ENCODE peak calls at places on chromosomes 5 and 9, in seven cellular contexts. Z is left ventricle myocardium inferior, B is heart left ventricle, F is IMR-90, R is H9, H is uterus, A is heart right ventricle. V is an unnamed sample.
A peak's percentile ranks its signal among the peaks of the same experiment; 100 is the strongest.

GRCh38 chr9:98037362-98037761 is 19.2 kb upstream of the NANS start:
- DNase-seq in H (peak; percentile 43), R (no peak), A (peak; percentile 41), Z (peak; percentile 41), B (peak; percentile 47), F (peak; percentile 35), V (no peak)

GRCh38 chr9:88258587-88258986 is 120.3 kb upstream of the SPATA31C2 start:
- DNase-seq in F (no peak), B (peak; percentile 65), Z (peak; percentile 76), H (peak; percentile 32), A (peak; percentile 68), R (no peak), V (no peak)

GRCh38 chr5:15926586-15926985 is 253.0 kb downstream of the MARCHF11 start:
- DNase-seq in R (no peak), F (peak; percentile 79), Z (no peak), B (no peak), A (no peak), H (no peak), V (no peak)

GRCh38 chr5:50724-51499 is 41.1 kb upstream of the PLEKHG4B start:
- DNase-seq in H (no peak), A (no peak), R (peak; percentile 39), F (no peak), B (no peak), Z (no peak), V (peak; percentile 69)

GRCh38 chr9:76528056-76528455 is 69.1 kb downstream of the GCNT1 start:
- DNase-seq in A (no peak), B (no peak), Z (no peak), H (no peak), F (no peak), R (no peak), V (no peak)

GRCh38 chr5:15774632-15775031 is 274.7 kb downstream of the FBXL7 start:
- DNase-seq in R (no peak), H (no peak), F (no peak), Z (no peak), B (no peak), A (no peak), V (peak; percentile 61)

GRCh38 chr9:138010274-138010800 is 132.8 kb downstream of the CACNA1B start:
- DNase-seq in B (no peak), Z (no peak), H (no peak), F (no peak), R (no peak), A (no peak), V (no peak)

GRCh38 chr9:123974471-123974870 is 37.1 kb upstream of the LHX2 start:
- DNase-seq in H (no peak), R (no peak), B (no peak), A (no peak), Z (no peak), F (no peak), V (no peak)

GRCh38 chr5:16934669-16935068 is 1.4 kb downstream of the MYO10 start:
- DNase-seq in R (no peak), A (no peak), B (no peak), H (no peak), F (peak; percentile 45), Z (no peak), V (no peak)

GRCh38 chr9:85156652-85157051 is 487.1 kb downstream of the NTRK2 start:
- DNase-seq in B (no peak), H (no peak), F (no peak), A (no peak), Z (no peak), R (no peak), V (peak; percentile 63)

GRCh38 chr9:88818495-88819201 is 172.6 kb upstream of the S1PR3 start:
- DNase-seq in Z (no peak), H (no peak), A (no peak), R (peak; percentile 46), B (peak; percentile 37), F (peak; percentile 62), V (peak; percentile 78)

GRCh38 chr5:44603496-44604272 is 205.1 kb upstream of the MRPS30 start:
- DNase-seq in F (no peak), A (no peak), B (no peak), H (no peak), R (peak; percentile 68), Z (no peak), V (peak; percentile 83)

GRCh38 chr9:95270790-95271189 is 46.7 kb downstream of the FANCC start:
- DNase-seq in F (no peak), A (no peak), Z (no peak), R (no peak), B (no peak), H (no peak), V (no peak)

GRCh38 chr5:119179857-119180641 is 109.2 kb downstream of the DMXL1 start:
- DNase-seq in F (peak; percentile 52), H (no peak), Z (no peak), R (no peak), A (no peak), B (no peak), V (no peak)

GRCh38 chr9:128214571-128215490 is 11.7 kb downstream of the DNM1 start:
- DNase-seq in R (no peak), A (no peak), Z (no peak), F (no peak), H (no peak), B (no peak), V (no peak)

GRCh38 chr5:9710069-9710468 is 79.9 kb upstream of the TAS2R1 start:
- DNase-seq in H (no peak), R (no peak), F (no peak), A (no peak), Z (no peak), B (no peak), V (no peak)

GRCh38 chr5:172929371-172929838 is 29.8 kb upstream of the RPL26L1 start:
- DNase-seq in R (no peak), A (no peak), Z (no peak), F (peak; percentile 99), B (no peak), H (no peak), V (no peak)

GRCh38 chr9:76181020-76181641 is 213.1 kb downstream of the RFK start:
- DNase-seq in B (no peak), R (no peak), Z (no peak), F (peak; percentile 74), H (no peak), A (no peak), V (peak; percentile 58)

GRCh38 chr5:123845356-123846100 is 333.6 kb downstream of the CSNK1G3 start:
- DNase-seq in R (no peak), H (no peak), A (no peak), B (no peak), Z (no peak), F (no peak), V (no peak)

GRCh38 chr9:96219615-96220257 is 82.2 kb downstream of the HSD17B3 start:
- DNase-seq in F (no peak), Z (peak; percentile 39), B (peak; percentile 27), H (peak; percentile 58), R (peak; percentile 70), A (peak; percentile 58), V (peak; percentile 81)

GRCh38 chr5:58069016-58069705 is 390.7 kb downstream of the PLK2 start:
- DNase-seq in H (no peak), F (no peak), B (no peak), Z (no peak), R (no peak), A (no peak), V (no peak)

GRCh38 chr9:136984464-136985026 is 1.8 kb downstream of the LCNL1 start:
- DNase-seq in A (peak; percentile 21), R (no peak), H (no peak), B (no peak), Z (no peak), F (no peak), V (peak; percentile 70)

GRCh38 chr9:6106576-6107339 is 91.3 kb upstream of the RANBP6 start:
- DNase-seq in B (peak; percentile 15), Z (no peak), A (no peak), R (peak; percentile 57), F (peak; percentile 12), H (no peak), V (peak; percentile 73)

GRCh38 chr5:150082364-150082763 is 4.0 kb downstream of the CSF1R start:
- DNase-seq in H (no peak), B (no peak), F (no peak), Z (no peak), R (no peak), A (no peak), V (peak; percentile 49)
- H3K27ac ChIP-seq in H (no peak overlapping the region), B (no peak overlapping the region), F (no peak overlapping the region), Z (peak overlapping the region; percentile 39), R (no peak overlapping the region), A (no peak overlapping the region), V (no peak overlapping the region)

DNA sequence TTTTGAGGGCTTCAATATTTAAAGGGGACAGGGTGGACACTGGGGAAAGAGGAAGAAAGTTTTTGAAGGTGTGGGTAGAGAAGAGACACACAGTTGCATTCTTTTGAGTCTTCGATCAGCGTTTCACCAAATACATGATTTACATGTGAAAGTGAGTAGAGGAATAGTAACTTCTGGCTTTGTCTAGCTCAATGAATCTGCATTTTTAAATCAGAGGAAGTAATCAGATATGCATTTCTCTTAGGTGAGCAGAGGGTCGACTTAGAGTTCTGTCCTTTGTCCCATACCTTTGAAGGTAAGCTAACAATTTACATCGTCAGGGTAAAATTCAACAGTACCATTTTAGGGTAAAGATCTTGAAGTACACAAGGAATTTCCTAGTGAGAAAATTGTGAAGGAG is 406.4 kb upstream of the ZNF462 start:
- DNase-seq in Z (no peak), A (no peak), R (no peak), H (no peak), F (no peak), B (no peak), V (no peak)
- H3K4me1 ChIP-seq in Z (no peaks in the 10 kb centered on the region), A (no peaks in the 10 kb centered on the region), R (no peaks in the 10 kb centered on the region), H (no peaks in the 10 kb centered on the region), F (no peaks in the 10 kb centered on the region), B (no peaks in the 10 kb centered on the region), V (no peaks in the 10 kb centered on the region)

GRCh38 chr9:77957652-77958051 is 74.0 kb downstream of the GNAQ start:
- DNase-seq in R (no peak), Z (no peak), F (no peak), A (no peak), B (no peak), H (no peak), V (no peak)

GRCh38 chr9:77954018-77954417 is 77.6 kb downstream of the GNAQ start:
- DNase-seq in F (peak; percentile 60), A (no peak), B (no peak), Z (no peak), R (no peak), H (no peak), V (no peak)

GRCh38 chr9:77953590-77953989 is 78.0 kb downstream of the GNAQ start:
- DNase-seq in H (no peak), Z (no peak), B (no peak), F (no peak), R (no peak), A (no peak), V (no peak)

GRCh38 chr9:77954619-77955018 is 77.0 kb downstream of the GNAQ start:
- DNase-seq in H (no peak), F (no peak), B (no peak), A (no peak), R (no peak), Z (no peak), V (no peak)

DNA sequence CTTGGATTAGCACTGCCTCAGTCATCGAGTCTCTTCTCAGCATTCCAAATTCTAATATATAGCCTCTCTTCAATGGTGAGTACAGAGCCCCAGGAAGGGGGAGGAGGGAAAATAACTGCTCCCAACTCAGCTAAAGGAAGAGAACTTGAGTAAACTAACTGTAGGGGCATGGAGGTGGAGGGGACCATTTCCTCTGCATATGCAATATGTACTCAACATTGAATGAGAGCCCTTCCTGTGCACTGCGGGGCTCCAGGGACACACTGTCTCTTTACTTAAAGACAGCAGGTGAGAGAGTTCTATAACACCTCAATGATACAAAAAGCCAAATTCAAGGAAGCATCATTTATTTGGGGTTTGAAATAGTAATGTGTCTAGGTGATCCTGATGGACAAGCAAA is 75.1 kb downstream of the GNAQ start:
- DNase-seq in A (no peak), B (no peak), H (no peak), F (no peak), R (no peak), Z (no peak), V (peak; percentile 64)
- H3K27ac ChIP-seq in A (no peak overlapping the region), B (no peak overlapping the region), H (no peak overlapping the region), F (no peak overlapping the region), R (peak overlapping the region; percentile 3), Z (no peak overlapping the region), V (no peak overlapping the region)

GRCh38 chr5:176633638-176634037 is 3.2 kb downstream of the EIF4E1B start:
- DNase-seq in A (no peak), F (no peak), Z (no peak), B (no peak), H (no peak), R (no peak), V (no peak)
- H3K4me1 ChIP-seq in A (peaks cover 13% of the 10 kb centered on the region), F (peaks cover 2% of the 10 kb centered on the region), Z (peaks cover 15% of the 10 kb centered on the region), B (peaks cover 8% of the 10 kb centered on the region), H (no peaks in the 10 kb centered on the region), R (no peaks in the 10 kb centered on the region), V (no peaks in the 10 kb centered on the region)